ENCODE peak calls at places on chromosomes 5 and 9, in nine cellular contexts. G, M, V, I, E, N, X, S and H are unnamed samples.

GRCh38 chr9:87445646-87446045 is 52.0 kb upstream of the DAPK1 start:
- DNase-seq in V (no peak), E (no peak), M (peak; percentile 1), S (peak; percentile 74), N (peak; percentile 65), G (no peak), I (no peak), X (peak; percentile 19), H (no peak)

GRCh38 chr5:80707645-80708044 is 52.9 kb upstream of the DHFR start:
- DNase-seq in I (no peak), G (no peak), V (no peak), S (no peak), M (peak; percentile 56), E (no peak), N (no peak), X (peak; percentile 33), H (no peak)

GRCh38 chr9:94031380-94031779 is 52.9 kb upstream of the PTPDC1 start:
- DNase-seq in E (no peak), S (no peak), G (no peak), X (peak; percentile 12), V (no peak), N (no peak), I (no peak), M (no peak), H (no peak)

GRCh38 chr9:79661279-79661678 is 89.5 kb downstream of the TLE4 start:
- DNase-seq in E (no peak), N (no peak), X (peak; percentile 43), I (no peak), S (no peak), G (no peak), V (no peak), M (no peak), H (no peak)

GRCh38 chr5:1925111-1926070 is 42.7 kb upstream of the IRX4 start:
- DNase-seq in I (no peak), S (no peak), X (no peak), N (no peak), G (no peak), E (no peak), V (peak; percentile 56), M (no peak), H (no peak)

GRCh38 chr5:177457239-177458121 is 10.9 kb downstream of the PRR7 start:
- DNase-seq in S (peak; percentile 95), N (peak; percentile 93), I (peak; percentile 72), M (peak; percentile 97), X (peak; percentile 97), G (peak; percentile 76), V (peak; percentile 95), E (no peak), H (peak; percentile 72)

GRCh38 chr9:126419475-126419874 is 92.8 kb downstream of the MVB12B start:
- DNase-seq in X (peak; percentile 64), V (no peak), S (no peak), E (no peak), N (no peak), G (peak; percentile 71), M (no peak), I (peak; percentile 37), H (no peak)

GRCh38 chr5:28009526-28010025 is 971.2 kb upstream of the CDH9 start:
- DNase-seq in G (no peak), X (peak; percentile 7), E (no peak), S (no peak), N (no peak), M (no peak), I (no peak), V (no peak), H (no peak)

GRCh38 chr5:162638849-162639248 is 571.3 kb downstream of the GABRG2 start:
- DNase-seq in G (no peak), X (no peak), V (no peak), I (no peak), S (no peak), E (no peak), M (no peak), N (no peak), H (no peak)

GRCh38 chr9:34256104-34256503 is 73.0 kb downstream of the KIF24 start:
- DNase-seq in X (no peak), N (peak; percentile 10), M (no peak), G (no peak), S (peak; percentile 34), E (no peak), I (no peak), V (no peak), H (no peak)
- TF ChIP-seq CTCF in X (no peak), N (no peak), M (no peak), G (no peak), S (peak; percentile 62), E (no peak), I (peak; percentile 30), V (no peak), H (no peak)

DNA sequence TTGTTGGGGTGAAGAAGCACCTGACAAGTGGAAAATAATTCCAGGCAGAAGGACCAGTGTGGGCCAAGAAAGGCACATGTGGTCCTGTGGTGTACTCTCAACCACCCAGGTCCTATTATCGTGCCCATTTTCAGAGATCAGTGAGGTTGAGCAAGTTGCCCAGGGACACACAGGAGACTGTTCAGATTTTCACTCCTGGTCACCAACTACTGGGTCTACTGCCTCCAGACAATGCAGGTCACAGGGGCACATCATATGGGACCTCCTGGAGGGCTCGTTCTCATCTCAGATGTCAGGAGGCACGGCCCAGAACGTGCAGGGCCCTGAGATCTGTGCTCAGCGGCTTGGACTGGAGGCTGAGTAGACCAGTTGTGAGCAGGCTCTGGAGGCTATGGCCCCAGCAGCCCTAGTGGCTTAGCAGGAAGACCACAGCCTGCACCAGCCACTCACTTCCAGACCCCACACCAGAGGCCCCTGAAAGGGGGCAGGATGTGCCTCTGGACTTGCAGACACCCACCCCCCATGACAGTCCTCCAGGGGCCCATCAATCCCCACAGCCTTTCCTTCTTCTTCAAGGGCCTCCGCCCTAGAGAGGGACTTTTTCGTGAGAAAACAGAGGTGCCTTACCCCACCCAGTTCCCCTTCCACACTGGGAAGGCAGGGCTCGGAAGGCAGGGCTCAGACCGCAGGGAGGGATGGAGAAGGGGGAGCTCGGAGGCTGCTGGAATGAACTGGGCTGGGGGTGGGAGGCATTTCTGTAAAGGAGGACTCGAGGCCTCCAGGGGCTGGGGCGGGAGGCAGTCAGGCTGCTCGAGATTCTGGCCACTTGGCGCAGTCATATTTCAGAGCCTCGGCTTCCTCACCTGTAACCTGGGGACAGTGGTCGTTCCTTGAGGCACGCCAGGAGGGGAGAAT is 82.7 kb upstream of the NEURL1B start:
- DNase-seq in G (no peak), X (no peak), I (peak; percentile 18), S (no peak), N (no peak), V (no peak), M (no peak), E (no peak), H (no peak)
- H3K27ac ChIP-seq in G (peak overlapping the region; percentile 44), X (no peak overlapping the region), I (peak overlapping the region; percentile 87), S (no peak overlapping the region), N (no peak overlapping the region), V (peak overlapping the region; percentile 64), M (peak overlapping the region; percentile 13), E (no peak overlapping the region), H (peak overlapping the region; percentile 70)

GRCh38 chr9:134644715-134645606 is 3.4 kb downstream of the COL5A1 start:
- DNase-seq in S (no peak), G (peak; percentile 91), E (no peak), N (peak; percentile 57), M (peak; percentile 99), I (peak; percentile 74), V (peak; percentile 93), X (peak; percentile 98), H (peak; percentile 85)

GRCh38 chr9:134647359-134648115 is 5.9 kb downstream of the COL5A1 start:
- DNase-seq in I (no peak), X (no peak), N (no peak), M (no peak), E (no peak), G (no peak), V (no peak), S (no peak), H (no peak)

GRCh38 chr9:134643306-134643705 is 1.7 kb downstream of the COL5A1 start:
- DNase-seq in V (no peak), E (no peak), S (no peak), M (peak; percentile 45), N (no peak), X (peak; percentile 48), I (no peak), G (no peak), H (peak; percentile 59)

GRCh38 chr9:134648701-134649525 is 7.3 kb downstream of the COL5A1 start:
- DNase-seq in E (no peak), G (peak; percentile 69), I (peak; percentile 11), N (no peak), M (peak; percentile 56), X (peak; percentile 84), S (no peak), V (no peak), H (no peak)

GRCh38 chr9:134645607-134646365 is 4.2 kb downstream of the COL5A1 start:
- DNase-seq in X (no peak), G (no peak), E (no peak), V (no peak), I (no peak), S (no peak), M (no peak), N (no peak), H (no peak)
- H3K4me3 ChIP-seq in X (peak overlapping the region; percentile 29), G (no peak overlapping the region), E (no peak overlapping the region), V (peak overlapping the region; percentile 84), I (peak overlapping the region; percentile 59), S (no peak overlapping the region), M (no peak overlapping the region), N (no peak overlapping the region), H (peak overlapping the region; percentile 42)

DNA sequence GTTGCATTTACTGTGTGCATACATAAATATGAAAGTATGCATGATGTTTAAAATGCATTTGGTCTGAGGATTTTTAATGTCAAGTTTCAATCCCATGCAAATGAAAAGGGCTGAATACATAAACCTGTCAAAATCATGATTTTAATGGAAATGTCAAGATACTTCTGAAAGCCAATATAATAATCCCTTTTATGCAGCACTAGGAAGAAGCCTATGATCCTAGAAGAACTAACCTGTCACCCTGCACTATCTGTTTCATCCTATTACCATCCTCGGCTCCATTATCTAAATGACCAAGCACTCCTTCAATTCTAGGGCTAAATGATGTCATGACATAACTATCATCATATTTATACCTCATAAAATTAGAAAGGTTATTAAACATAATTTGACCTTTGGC is 2229.4 kb upstream of the WWC1 start:
- DNase-seq in S (no peak), N (no peak), E (no peak), X (no peak), V (no peak), G (no peak), I (no peak), M (no peak), H (no peak)
- TF ChIP-seq CTCF in S (no peak), N (no peak), E (no peak), X (no peak), V (no peak), G (no peak), I (no peak), M (no peak), H (no peak)

DNA sequence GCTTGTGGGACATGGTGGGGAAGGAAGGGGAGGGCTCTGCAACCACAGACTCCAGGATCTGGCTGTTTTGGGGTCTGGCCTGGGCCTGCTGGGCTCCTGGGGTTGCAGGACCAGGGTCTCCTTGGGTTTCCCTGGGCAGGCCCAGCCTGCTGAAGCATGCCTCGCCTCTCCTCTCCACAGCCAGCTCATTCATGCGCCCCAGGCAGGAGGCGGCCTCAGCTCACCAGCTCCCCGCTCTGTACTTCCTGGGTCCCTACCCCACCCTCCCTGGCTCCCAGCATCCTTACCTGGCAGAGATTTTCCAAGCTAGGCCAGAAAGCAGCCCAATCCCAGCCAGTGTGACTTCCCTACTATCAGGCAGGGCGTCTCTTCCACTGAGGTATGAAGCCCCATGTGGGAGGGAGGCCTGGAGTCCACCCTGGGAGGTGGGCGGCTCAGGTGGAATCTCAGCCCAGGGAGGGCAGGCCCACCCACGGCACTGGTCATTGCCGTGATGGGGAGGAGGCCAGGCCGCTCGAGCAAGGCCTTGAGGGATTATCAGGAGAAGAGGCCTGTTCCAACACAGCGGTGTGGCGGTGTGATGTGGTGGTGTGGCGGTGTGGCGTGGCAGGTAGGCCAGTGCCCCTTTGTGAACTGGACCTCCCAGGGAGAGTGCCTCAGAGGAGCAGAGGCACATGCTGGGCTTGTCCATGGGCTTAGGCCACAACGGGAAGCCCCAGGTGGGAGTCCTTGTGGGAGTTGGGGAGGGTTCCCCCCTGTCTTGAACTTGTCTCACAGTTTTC is 103.4 kb downstream of the DAB2IP start:
- DNase-seq in M (no peak), I (no peak), S (no peak), V (no peak), N (no peak), E (no peak), X (no peak), G (no peak), H (peak; percentile 63)
- H3K27ac ChIP-seq in M (no peak overlapping the region), I (peak overlapping the region; percentile 99), S (no peak overlapping the region), V (peak overlapping the region; percentile 88), N (no peak overlapping the region), E (no peak overlapping the region), X (no peak overlapping the region), G (no peak overlapping the region), H (peak overlapping the region; percentile 24)